ENCODE peak calls at places on chromosomes 3 and 15, in five cellular contexts. I is lower lobe of right lung, B is Peyer's patch, O is heart left ventricle, L is Caco-2. X is an unnamed sample. For H3K9me3, the result is how much of the 10 kb centered on the place peaks cover.

GRCh38 chr3:134445631-134446030 is 40.2 kb downstream of the ANAPC13 start:
- DNase-seq in I (no peak), B (no peak), O (no peak), L (no peak), X (no peak)

GRCh38 chr15:29821416-29822099 is 710 bp downstream of the TJP1 start:
- DNase-seq in I (peak), B (no peak), O (peak), L (peak), X (no peak)

GRCh38 chr15:48671381-48672022 is 26.0 kb upstream of the FBN1 start:
- DNase-seq in I (no peak), B (no peak), O (no peak), L (no peak), X (no peak)

GRCh38 chr3:52520141-52520667 is 13.5 kb downstream of the NT5DC2 start:
- DNase-seq in I (no peak), B (no peak), O (peak), L (no peak), X (no peak)

GRCh38 chr15:90609254-90610185 is 79.8 kb downstream of the CRTC3 start:
- DNase-seq in I (no peak), B (no peak), O (no peak), L (no peak), X (no peak)

GRCh38 chr3:171352387-171352935 is 107.7 kb downstream of the TNIK start:
- DNase-seq in I (no peak), B (no peak), O (no peak), L (no peak), X (no peak)

GRCh38 chr15:44250566-44250965 is 38.0 kb upstream of the GOLM2 start:
- DNase-seq in I (no peak), B (no peak), O (no peak), L (no peak), X (no peak)

GRCh38 chr3:64668582-64669510 is 19.0 kb downstream of the ADAMTS9 start:
- DNase-seq in I (no peak), B (no peak), O (no peak), L (no peak), X (no peak)

GRCh38 chr3:39184968-39185285 is 7.5 kb downstream of the XIRP1 start:
- DNase-seq in I (no peak), B (no peak), O (no peak), L (no peak), X (no peak)

GRCh38 chr15:39629376-39629775 is 48.5 kb downstream of the THBS1 start:
- DNase-seq in I (no peak), B (peak), O (no peak), L (no peak), X (no peak)

GRCh38 chr15:25985179-25985578 is 122.1 kb upstream of the ATP10A start:
- DNase-seq in I (no peak), B (no peak), O (no peak), L (no peak), X (no peak)

GRCh38 chr15:76175442-76175841 is 115.7 kb downstream of the TMEM266 start:
- DNase-seq in I (no peak), B (no peak), O (no peak), L (no peak), X (no peak)

GRCh38 chr3:46643701-46644100 is 31.4 kb downstream of the FAM240A start:
- DNase-seq in I (no peak), B (no peak), O (no peak), L (no peak), X (no peak)

GRCh38 chr3:155135003-155135402 is 54.9 kb downstream of the MME start:
- DNase-seq in I (no peak), B (no peak), O (no peak), L (no peak), X (no peak)

GRCh38 chr3:119559441-119559963 is at the start of gene CD80:
- DNase-seq in I (peak), B (peak), O (peak), L (peak), X (peak)

GRCh38 chr3:108008931-108009635 is 81.7 kb downstream of the CD47 start:
- DNase-seq in I (no peak), B (no peak), O (no peak), L (no peak), X (no peak)

GRCh38 chr3:100463002-100463401 is 29.4 kb upstream of the TMEM45A start:
- DNase-seq in I (no peak), B (no peak), O (no peak), L (peak), X (no peak)

GRCh38 chr15:74262635-74263034 is 26.5 kb downstream of the CCDC33 start:
- DNase-seq in I (no peak), B (no peak), O (no peak), L (no peak), X (no peak)

GRCh38 chr3:111906667-111907066 is 47.6 kb downstream of the PHLDB2 start:
- DNase-seq in I (no peak), B (no peak), O (no peak), L (no peak), X (no peak)

GRCh38 chr15:45703670-45704328 is 69.0 kb downstream of the SQOR start:
- DNase-seq in I (no peak), B (no peak), O (no peak), L (no peak), X (no peak)

GRCh38 chr15:29268706-29269484 is 727 bp downstream of the NSMCE3 start:
- DNase-seq in I (peak), B (peak), O (peak), L (no peak), X (peak)

GRCh38 chr3:197154-197855 is 742 bp downstream of the CHL1 start:
- DNase-seq in I (peak), B (peak), O (peak), L (no peak), X (peak)

GRCh38 chr3:194421-194820 is 2.1 kb upstream of the CHL1 start:
- DNase-seq in I (no peak), B (no peak), O (no peak), L (no peak), X (no peak)

GRCh38 chr3:195662-196061 is 901 bp upstream of the CHL1 start:
- DNase-seq in I (no peak), B (no peak), O (no peak), L (no peak), X (no peak)

GRCh38 chr3:197891-198491 is 1.4 kb downstream of the CHL1 start:
- DNase-seq in I (peak), B (no peak), O (peak), L (no peak), X (peak)

DNA sequence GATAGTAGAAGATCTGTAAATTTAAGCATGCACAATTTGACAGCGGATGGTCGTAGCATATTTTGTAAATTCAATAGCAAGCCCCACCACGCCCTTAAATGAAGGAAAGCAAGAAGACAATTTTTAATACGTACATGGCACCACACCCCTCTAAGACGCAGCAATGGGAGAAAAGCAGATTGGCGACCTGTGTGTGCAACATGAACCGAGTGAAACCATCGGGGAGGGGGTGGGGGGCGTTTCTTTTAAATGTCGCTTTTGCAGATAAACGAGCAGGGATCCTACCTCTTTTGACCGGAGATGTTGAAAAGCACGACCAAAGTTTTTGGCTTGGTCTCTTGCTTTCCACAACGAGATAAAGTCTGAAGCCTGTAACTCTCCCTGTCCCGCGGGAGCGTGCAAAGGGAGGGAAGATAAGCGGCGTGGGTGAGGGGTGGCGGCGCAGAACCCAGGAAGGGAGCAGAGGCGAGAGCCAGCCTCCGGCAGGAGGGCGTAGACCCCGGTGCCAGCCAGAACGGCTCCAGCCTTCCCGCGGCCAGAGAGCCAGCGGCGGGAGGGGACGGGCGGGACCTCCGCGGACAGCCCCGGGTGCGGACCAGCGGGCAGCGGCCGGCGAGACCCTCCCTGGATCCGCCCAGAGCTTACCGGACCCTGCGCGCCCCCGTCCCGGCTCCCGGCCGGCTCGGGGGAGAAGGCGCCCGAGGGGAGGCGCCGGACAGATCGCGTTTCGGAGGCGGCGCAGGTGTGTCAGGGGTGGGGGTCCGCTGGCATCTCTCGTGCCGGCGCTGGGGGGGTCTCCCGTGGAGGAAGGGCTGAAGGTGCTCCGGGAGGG is at the start of gene CHL1:
- DNase-seq in I (peak), B (peak), O (no peak), L (no peak), X (peak)
- H3K9me3 ChIP-seq in I (under half), B (under half), O (under half), L (under half), X (under half)

DNA sequence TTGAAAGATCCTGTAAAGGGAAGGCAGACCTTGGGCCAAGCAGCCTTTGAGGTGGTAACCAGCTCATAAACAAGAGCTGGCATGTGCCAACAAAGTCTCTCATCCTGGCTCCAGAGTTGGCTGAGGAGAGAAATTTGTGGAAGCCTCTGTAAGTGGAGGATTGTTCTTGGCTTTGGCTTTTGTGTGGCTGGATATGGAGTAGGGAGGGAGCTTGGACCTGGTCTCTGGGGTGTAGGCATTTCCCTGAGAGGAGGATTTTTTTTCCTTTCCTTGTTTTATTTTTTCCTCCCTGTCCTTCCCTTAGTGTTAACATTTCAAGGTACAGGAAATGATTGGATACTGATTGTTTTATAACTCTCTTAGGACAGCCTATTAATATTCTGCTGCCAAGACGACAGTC is 60.8 kb downstream of the ZNF609 start:
- DNase-seq in I (no peak), B (no peak), O (no peak), L (no peak), X (no peak)
- H3K9me3 ChIP-seq in I (under half), B (under half), O (under half), L (under half), X (under half)

GRCh38 chr15:40892449-40893012 is 1.7 kb upstream of the VPS18 start:
- DNase-seq in I (no peak), B (no peak), O (no peak), L (no peak), X (no peak)
- H3K9me3 ChIP-seq in I (under half), B (under half), O (under half), L (under half), X (under half)

DNA sequence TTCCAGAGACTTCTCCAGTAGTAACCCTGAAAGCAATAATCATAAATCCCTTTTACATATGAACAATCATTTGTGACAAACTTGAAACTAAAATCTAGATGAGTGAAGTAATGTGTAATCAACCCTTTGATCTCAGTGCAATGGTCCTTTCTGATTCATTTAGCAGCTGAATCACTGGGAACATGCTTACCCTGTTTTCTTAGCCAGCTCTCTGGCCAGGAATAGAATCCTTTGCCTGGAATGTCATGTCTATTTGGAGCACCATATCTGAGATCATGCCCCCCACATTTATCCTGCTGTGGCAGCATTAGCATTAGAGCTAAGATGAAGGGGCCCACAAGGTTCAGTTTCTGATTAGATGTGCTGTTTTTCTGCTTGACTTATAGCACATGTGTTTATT is 309.8 kb downstream of the OXSM start:
- DNase-seq in I (no peak), B (no peak), O (no peak), L (no peak), X (no peak)
- H3K9me3 ChIP-seq in I (under half), B (under half), O (under half), L (under half), X (under half)

DNA sequence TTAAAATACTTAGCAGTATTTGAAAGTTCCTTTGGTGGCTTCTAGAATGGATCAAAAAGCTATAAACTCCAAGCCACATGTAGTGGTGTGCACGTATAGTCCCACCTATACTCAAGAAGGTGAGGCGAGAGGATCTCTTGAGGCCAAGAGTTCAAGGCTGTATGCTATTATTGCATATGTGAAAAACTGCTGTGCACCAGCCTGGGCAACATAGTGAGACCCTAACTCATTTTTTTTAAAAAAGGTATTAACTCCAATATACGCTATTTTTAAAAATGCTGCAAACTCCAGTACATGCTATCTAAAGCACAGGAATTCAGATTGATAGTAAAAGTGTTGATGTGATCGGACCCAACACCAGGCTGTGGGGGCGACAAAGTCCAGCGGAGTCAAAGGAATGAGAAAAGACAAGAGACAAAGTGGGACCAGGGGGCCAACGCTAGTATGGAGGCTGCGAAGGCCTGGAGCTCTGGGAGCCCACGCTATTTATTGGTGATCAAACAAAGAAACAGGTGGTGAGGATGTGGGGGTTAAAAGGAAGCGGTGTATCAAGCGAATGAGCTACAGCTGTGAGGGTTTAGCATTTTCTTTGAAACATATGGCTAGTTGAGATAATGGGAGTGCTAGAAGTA is 66.6 kb downstream of the ARIH1 start:
- DNase-seq in I (no peak), B (no peak), O (no peak), L (peak), X (no peak)
- H3K9me3 ChIP-seq in I (under half), B (under half), O (under half), L (under half), X (under half)

GRCh38 chr3:149481491-149481890 is 7.0 kb downstream of the TM4SF4 start:
- DNase-seq in I (no peak), B (no peak), O (no peak), L (no peak), X (no peak)
- H3K9me3 ChIP-seq in I (under half), B (under half), O (under half), L (under half), X (under half)

DNA sequence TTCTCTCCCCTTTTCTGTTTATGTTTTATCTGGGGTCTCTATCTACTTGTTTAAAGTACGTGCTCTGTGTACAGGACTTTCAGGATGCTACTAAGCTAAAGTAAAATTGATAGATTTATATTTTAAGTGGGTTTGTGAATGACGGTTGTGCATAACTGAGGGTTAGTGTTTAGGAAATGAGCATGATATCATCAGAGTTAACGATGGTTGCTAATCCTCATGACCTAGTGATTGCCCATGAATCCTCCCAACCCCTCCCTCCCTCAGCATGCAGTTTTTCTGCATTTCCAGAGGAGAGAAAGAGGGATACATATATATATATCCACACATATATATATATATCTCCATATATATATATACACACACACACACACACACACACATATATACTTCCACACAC is 957.2 kb downstream of the TUSC7 start:
- DNase-seq in I (no peak), B (no peak), O (no peak), L (no peak), X (no peak)
- H3K9me3 ChIP-seq in I (under half), B (under half), O (under half), L (under half), X (under half)

GRCh38 chr3:128062033-128062745 is 10.0 kb downstream of the SEC61A1 start:
- DNase-seq in I (no peak), B (no peak), O (no peak), L (no peak), X (no peak)
- H3K9me3 ChIP-seq in I (under half), B (under half), O (under half), L (under half), X (under half)

DNA sequence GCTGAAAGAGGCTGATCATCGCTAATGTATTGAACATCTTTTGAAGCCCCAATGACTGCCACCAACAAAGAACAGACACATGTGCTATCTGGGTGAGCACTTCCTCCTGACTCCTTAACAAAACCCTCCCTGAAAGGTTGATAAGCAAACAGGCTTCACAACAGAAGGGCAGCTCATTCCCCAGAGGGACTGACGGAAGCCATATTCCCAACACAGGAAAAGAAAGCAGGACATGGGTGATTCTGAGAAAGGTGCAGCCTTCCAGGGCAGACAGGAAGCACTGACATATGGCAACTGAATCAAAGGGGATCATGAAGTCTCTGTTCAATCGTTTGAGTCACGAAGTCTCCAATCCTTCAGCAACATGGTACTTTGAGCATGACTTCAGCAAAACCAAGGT is 929.0 kb downstream of the MCTP2 start:
- DNase-seq in I (no peak), B (no peak), O (no peak), L (no peak), X (no peak)
- H3K9me3 ChIP-seq in I (under half), B (under half), O (under half), L (under half), X (under half)

DNA sequence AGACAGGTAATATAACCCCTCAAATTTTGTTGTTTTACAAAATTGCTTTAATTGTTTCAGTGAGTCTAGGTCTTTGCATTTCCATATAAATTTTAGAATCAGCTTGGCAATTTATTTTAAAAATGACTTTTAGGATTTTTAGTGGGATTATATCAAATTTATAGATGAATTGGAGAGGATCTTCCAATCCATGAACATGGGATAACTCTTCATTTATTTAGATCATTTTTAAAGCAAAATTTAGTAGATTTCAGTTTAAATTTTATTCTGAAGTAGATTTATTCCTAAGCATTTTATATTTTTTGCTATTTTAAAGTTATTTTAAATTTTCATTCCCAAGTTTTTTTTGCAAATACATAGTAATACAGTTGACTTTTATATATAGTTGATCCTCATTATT is 58.1 kb upstream of the THSD4 start:
- DNase-seq in I (no peak), B (no peak), O (no peak), L (no peak), X (no peak)
- H3K9me3 ChIP-seq in I (under half), B (under half), O (under half), L (under half), X (under half)

X was measured in spleen.